ENCODE peak calls at places on chromosome 14, in six cellular contexts. W is left ventricle myocardium inferior; Q is neuronal stem cell; R is aorta; N is CD4-positive, alpha-beta memory T cell; I is MM.1S. D is an unnamed sample. For H3K36me3 and H3K4me1, the result is how much of the 10 kb centered on the place peaks cover.

GRCh38 chr14:62269204-62269603 is 507.0 kb downstream of the SNAPC1 start:
- DNase-seq in W (no peak), N (no peak), Q (no peak), I (no peak), R (no peak), D (no peak)

GRCh38 chr14:70771781-70772212 is 37.5 kb downstream of the MAP3K9 start:
- DNase-seq in Q (no peak), R (peak), I (no peak), N (no peak), W (no peak), D (no peak)

GRCh38 chr14:29016050-29016900 is 249.7 kb downstream of the FOXG1 start:
- DNase-seq in I (peak), N (no peak), W (no peak), R (no peak), Q (peak), D (peak)

GRCh38 chr14:22780105-22780679 is 13.7 kb downstream of the OXA1L start:
- DNase-seq in R (no peak), Q (no peak), N (no peak), I (no peak), W (no peak), D (no peak)

GRCh38 chr14:79161576-79161975 is 991.4 kb downstream of the NRXN3 start:
- DNase-seq in I (no peak), N (no peak), Q (peak), R (no peak), W (no peak), D (no peak)

GRCh38 chr14:20679907-20680306 is 4.5 kb upstream of the RNASE4 start:
- DNase-seq in W (no peak), Q (no peak), R (no peak), N (no peak), I (peak), D (peak)

GRCh38 chr14:62347658-62348057 is 585.4 kb downstream of the SNAPC1 start:
- DNase-seq in Q (no peak), N (no peak), R (no peak), W (no peak), I (no peak), D (no peak)

GRCh38 chr14:23564876-23565275 is 2.7 kb downstream of the AP1G2 start:
- DNase-seq in Q (no peak), I (no peak), R (no peak), N (no peak), W (no peak), D (no peak)

GRCh38 chr14:104216457-104216856 is 78.1 kb downstream of the KIF26A start:
- DNase-seq in W (peak), R (peak), Q (no peak), N (no peak), I (no peak), D (no peak)

GRCh38 chr14:69988979-69989378 is 109.8 kb downstream of the SMOC1 start:
- DNase-seq in W (no peak), I (no peak), Q (no peak), R (no peak), N (no peak), D (no peak)

GRCh38 chr14:93207468-93208308 is 632 bp downstream of the UBR7 start:
- DNase-seq in I (no peak), Q (peak), R (no peak), N (peak), W (peak), D (peak)

GRCh38 chr14:26993541-26993940 is 395.7 kb upstream of the NOVA1 start:
- DNase-seq in R (no peak), W (no peak), I (no peak), N (no peak), Q (no peak), D (no peak)

GRCh38 chr14:69652942-69653680 is 41.7 kb downstream of the SUSD6 start:
- DNase-seq in R (no peak), N (no peak), I (no peak), W (no peak), Q (no peak), D (no peak)

GRCh38 chr14:85415015-85415712 is 114.8 kb upstream of the FLRT2 start:
- DNase-seq in W (peak), Q (no peak), I (no peak), N (no peak), R (no peak), D (no peak)

GRCh38 chr14:95516554-95517209 is at the start of gene SYNE3:
- DNase-seq in R (peak), W (peak), N (peak), Q (no peak), I (peak), D (peak)

GRCh38 chr14:22520235-22520634 is 68.8 kb downstream of the DAD1 start:
- DNase-seq in R (no peak), W (no peak), N (no peak), I (no peak), Q (no peak), D (no peak)

GRCh38 chr14:22434030-22434429 is 155.0 kb downstream of the DAD1 start:
- DNase-seq in R (no peak), I (no peak), W (no peak), N (no peak), Q (no peak), D (no peak)

GRCh38 chr14:22814945-22815713 is at the start of gene SLC7A7:
- DNase-seq in R (no peak), N (no peak), Q (no peak), W (no peak), I (peak), D (no peak)

GRCh38 chr14:81192594-81192993 is 28.2 kb downstream of the GTF2A1 start:
- DNase-seq in Q (no peak), N (peak), W (no peak), R (no peak), I (peak), D (no peak)

DNA sequence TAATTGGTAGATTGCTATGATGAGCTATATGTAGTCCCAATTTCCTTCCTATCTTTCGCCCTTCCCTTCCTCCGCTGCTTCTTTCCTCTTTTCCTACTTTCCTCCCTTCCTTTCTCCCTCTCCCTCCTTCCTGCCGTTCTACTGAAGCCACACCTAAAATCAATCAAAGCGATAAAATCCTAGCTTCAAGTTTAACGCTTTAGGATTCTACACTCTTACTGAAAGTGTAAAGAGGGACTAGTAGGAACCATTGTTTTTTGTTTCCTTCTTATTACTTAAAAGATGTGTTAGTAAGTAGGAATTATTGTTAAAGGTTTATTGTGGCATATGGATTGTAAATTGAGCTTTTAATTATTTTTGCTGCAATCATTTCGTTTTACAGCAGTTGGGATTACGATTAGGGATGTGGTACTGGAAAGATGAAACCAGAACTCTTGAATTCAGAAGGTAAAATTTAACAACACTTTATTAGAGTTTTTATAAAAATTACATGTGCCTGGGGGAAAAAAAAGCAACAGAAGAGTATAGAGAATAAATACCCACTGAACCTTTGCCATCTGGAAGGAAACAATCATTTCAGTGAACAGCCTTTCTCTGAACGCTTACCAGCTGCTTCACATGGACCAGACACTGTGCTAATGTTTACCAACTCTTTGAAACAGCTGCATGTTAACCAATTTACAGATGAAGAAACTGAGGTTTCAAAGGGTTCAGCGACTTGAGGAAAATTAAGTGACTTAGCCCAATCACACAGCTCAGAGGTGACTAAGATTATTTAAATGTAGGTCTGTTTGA is 975 bp downstream of the PPP1R36 start:
- DNase-seq in W (no peak), N (no peak), Q (no peak), I (no peak), R (no peak), D (no peak)
- H3K4me3 ChIP-seq in W (peak), N (no peak), Q (peak), I (no peak), R (no peak), D (no peak)

DNA sequence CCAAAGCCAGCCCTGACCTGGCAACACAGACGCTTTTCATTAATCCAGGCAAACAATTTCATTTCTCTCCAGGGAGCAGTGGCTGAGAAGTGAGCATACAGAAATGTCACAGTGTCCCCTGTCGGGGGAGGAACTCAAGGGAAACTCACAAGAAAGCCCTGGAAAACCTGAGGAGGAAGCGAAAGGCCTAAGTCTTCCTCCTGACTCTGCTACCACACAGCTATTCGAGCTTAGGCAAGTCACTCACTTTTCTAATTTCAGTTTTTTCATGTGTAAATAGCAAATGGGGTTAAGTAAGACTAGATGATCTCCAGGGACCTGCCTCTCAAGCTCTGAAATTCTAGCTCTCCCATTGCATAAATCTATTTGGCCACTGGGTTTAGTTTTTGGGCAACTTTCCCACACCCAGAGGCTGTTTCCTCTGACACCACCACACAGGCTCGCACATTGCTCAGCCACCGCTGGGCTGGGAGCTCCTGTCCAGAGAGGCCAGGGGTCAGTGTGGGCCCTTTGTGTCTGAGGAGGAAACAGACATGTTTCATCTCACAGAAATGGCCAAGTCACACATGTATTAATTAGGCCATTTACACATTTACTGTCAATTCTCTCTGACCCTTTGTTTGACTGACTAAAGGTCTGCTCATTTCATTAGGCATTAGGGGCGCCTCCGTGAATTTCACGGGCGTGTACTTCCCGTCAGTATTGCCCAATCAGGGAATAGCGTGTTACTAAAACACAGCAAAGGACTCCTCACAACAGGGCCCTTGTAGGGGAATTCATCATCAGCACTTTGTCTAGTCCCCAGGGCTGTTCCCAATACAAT is 9.8 kb upstream of the PNMA1 start:
- DNase-seq in N (no peak), W (peak), R (peak), I (no peak), Q (no peak), D (peak)
- H3K36me3 ChIP-seq in N (half or more), W (half or more), R (under half), I (under half), Q (under half), D (half or more)

GRCh38 chr14:91351508-91351853 is 66.1 kb downstream of the CCDC88C start:
- DNase-seq in Q (no peak), N (no peak), I (no peak), W (no peak), R (peak), D (no peak)
- H3K4me1 ChIP-seq in Q (under half), N (half or more), I (half or more), W (under half), R (under half), D (under half)

GRCh38 chr14:77511486-77512162 is 13.0 kb upstream of the ISM2 start:
- DNase-seq in W (no peak), R (no peak), N (no peak), I (no peak), Q (no peak), D (no peak)
- H3K4me3 ChIP-seq in W (no peak), R (no peak), N (no peak), I (no peak), Q (no peak), D (no peak)

GRCh38 chr14:74747237-74747636 is 15.9 kb upstream of the YLPM1 start:
- DNase-seq in W (no peak), N (no peak), R (no peak), I (no peak), Q (no peak), D (no peak)
- H3K36me3 ChIP-seq in W (under half), N (under half), R (under half), I (under half), Q (under half), D (under half)

GRCh38 chr14:52073251-52073650 is 4.4 kb upstream of the NID2 start:
- DNase-seq in W (no peak), N (no peak), R (no peak), Q (no peak), I (no peak), D (no peak)

GRCh38 chr14:52071675-52072074 is 2.8 kb upstream of the NID2 start:
- DNase-seq in N (no peak), R (no peak), W (no peak), Q (no peak), I (no peak), D (peak)

GRCh38 chr14:52075371-52075770 is 6.5 kb upstream of the NID2 start:
- DNase-seq in R (no peak), Q (no peak), N (no peak), W (no peak), I (no peak), D (no peak)

GRCh38 chr14:52069617-52070431 is 965 bp upstream of the NID2 start:
- DNase-seq in R (no peak), Q (peak), I (no peak), W (no peak), N (no peak), D (no peak)

GRCh38 chr14:52072266-52072780 is 3.5 kb upstream of the NID2 start:
- DNase-seq in W (no peak), Q (no peak), I (no peak), R (no peak), N (no peak), D (no peak)
- H3K4me1 ChIP-seq in W (half or more), Q (under half), I (under half), R (under half), N (under half), D (under half)

GRCh38 chr14:94278732-94279131 is 14.3 kb downstream of the SERPINA10 start:
- DNase-seq in I (no peak), W (no peak), R (no peak), N (no peak), Q (no peak), D (no peak)
- H3K4me3 ChIP-seq in I (no peak), W (no peak), R (no peak), N (no peak), Q (no peak), D (no peak)

DNA sequence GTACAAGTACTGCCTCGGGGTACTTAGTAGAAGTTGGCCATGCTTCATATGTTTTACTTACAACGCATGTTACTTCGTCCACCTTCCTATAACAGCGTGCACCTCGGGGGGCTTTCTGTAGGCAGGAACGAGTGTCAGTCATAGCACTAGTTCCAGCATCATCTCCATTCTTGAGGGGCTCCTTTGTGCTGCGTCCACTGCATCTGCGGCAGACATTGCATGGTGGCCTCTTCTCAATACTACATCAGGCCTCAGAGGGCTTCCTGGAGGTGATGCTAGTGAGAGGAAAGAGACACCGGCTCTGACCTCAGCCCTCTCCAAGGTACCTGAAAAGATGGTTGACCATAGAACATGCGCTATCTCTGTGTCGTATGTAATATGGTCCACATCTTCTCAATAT is 121.2 kb upstream of the RTL1 start:
- DNase-seq in Q (no peak), N (no peak), R (no peak), I (no peak), W (no peak), D (no peak)
- H3K36me3 ChIP-seq in Q (under half), N (under half), R (under half), I (under half), W (under half), D (under half)

GRCh38 chr14:101972126-101972785 is 7.9 kb downstream of the DYNC1H1 start:
- DNase-seq in N (no peak), I (no peak), R (peak), Q (no peak), W (peak), D (peak)
- H3K4me1 ChIP-seq in N (under half), I (under half), R (under half), Q (under half), W (half or more), D (under half)